ENCODE peak calls at places on chromosome 13, in four cellular contexts. O is psoas muscle, J is dorsolateral prefrontal cortex, U is A549. A is an unnamed sample.

GRCh38 chr13:84606616-84607015 is 724.3 kb upstream of the SLITRK1 start:
- DNase-seq in O (no peak), J (no peak), U (no peak), A (no peak)

GRCh38 chr13:44347905-44348304 is 25.7 kb upstream of the SERP2 start:
- DNase-seq in O (no peak), J (no peak), U (no peak), A (no peak)

GRCh38 chr13:44259045-44260042 is 114.3 kb upstream of the SERP2 start:
- DNase-seq in O (peak; percentile 41), J (no peak), U (peak; percentile 32), A (no peak)

GRCh38 chr13:75850915-75851314 is 214.8 kb downstream of the LMO7 start:
- DNase-seq in O (no peak), J (no peak), U (no peak), A (no peak)

GRCh38 chr13:41222259-41222852 is 28.0 kb upstream of the KBTBD7 start:
- DNase-seq in O (no peak), J (peak; percentile 30), U (peak; percentile 48), A (no peak)

GRCh38 chr13:65264066-65264465 is 1966.1 kb downstream of the PCDH9 start:
- DNase-seq in O (no peak), J (no peak), U (no peak), A (no peak)

GRCh38 chr13:66765559-66765958 is 464.6 kb downstream of the PCDH9 start:
- DNase-seq in O (no peak), J (no peak), U (no peak), A (no peak)

GRCh38 chr13:73406454-73406853 is 347.6 kb downstream of the KLF5 start:
- DNase-seq in O (no peak), J (no peak), U (no peak), A (no peak)

GRCh38 chr13:34128661-34129060 is 310.7 kb downstream of the RFC3 start:
- DNase-seq in O (no peak), J (no peak), U (no peak), A (no peak)

GRCh38 chr13:72839831-72840426 is 58.0 kb downstream of the PIBF1 start:
- DNase-seq in O (no peak), J (no peak), U (peak; percentile 60), A (peak; percentile 44)

GRCh38 chr13:109451726-109452125 is 334.7 kb downstream of the IRS2 start:
- DNase-seq in O (no peak), J (no peak), U (no peak), A (no peak)
- TF ChIP-seq CTCF in O (no peak), J (no peak), U (no peak), A (no peak)

GRCh38 chr13:112727581-112727980 is 37.7 kb downstream of the ATP11A start:
- DNase-seq in O (no peak), J (no peak), U (no peak), A (peak; percentile 52)
- H3K27ac ChIP-seq in O (peak overlapping the region; percentile 83), J (no peak overlapping the region), U (no peak overlapping the region), A (no peak overlapping the region)

GRCh38 chr13:91042870-91043269 is 304.6 kb upstream of the MIR17HG start:
- DNase-seq in O (no peak), J (no peak), U (no peak), A (no peak)

GRCh38 chr13:91046715-91047327 is 300.7 kb upstream of the MIR17HG start:
- DNase-seq in O (no peak), J (no peak), U (peak; percentile 5), A (no peak)

DNA sequence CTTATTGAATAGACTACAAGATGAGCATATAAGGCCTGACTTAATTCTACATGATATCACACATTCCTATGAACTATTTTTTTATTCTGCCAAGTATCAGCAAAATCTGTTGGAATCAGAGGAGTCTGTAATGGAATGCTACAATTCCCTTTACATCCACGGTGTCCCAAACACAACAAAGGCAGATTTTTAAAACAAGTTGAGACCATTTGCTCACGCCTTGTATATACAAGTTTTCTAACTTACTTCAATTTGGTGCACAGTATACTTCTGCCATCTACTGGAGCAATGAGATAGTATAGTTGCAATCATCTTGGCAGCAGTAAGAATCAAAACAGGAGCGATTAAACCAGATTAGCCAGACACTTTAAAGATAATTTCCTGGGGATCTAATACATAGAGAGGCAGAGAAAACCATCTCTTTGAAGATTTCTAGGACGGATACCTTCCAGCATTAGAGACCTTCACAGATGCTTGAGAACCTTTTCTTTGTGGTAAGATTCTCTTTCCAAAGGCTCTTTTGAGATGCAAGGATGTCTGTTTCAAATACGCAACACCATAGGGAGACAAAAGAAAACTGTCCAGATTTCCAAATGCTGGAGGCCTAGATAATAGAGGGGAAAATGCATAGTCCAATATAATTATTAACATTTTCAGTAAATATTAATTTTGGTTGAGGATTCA is 302.0 kb upstream of the MIR17HG start:
- DNase-seq in O (no peak), J (no peak), U (peak; percentile 22), A (no peak)
- TF ChIP-seq CTCF in O (no peak), J (peak; percentile 49), U (peak; percentile 50), A (no peak)

GRCh38 chr13:78701383-78701782 is 42.4 kb upstream of the OBI1 start:
- DNase-seq in O (no peak), J (no peak), U (no peak), A (no peak)

DNA sequence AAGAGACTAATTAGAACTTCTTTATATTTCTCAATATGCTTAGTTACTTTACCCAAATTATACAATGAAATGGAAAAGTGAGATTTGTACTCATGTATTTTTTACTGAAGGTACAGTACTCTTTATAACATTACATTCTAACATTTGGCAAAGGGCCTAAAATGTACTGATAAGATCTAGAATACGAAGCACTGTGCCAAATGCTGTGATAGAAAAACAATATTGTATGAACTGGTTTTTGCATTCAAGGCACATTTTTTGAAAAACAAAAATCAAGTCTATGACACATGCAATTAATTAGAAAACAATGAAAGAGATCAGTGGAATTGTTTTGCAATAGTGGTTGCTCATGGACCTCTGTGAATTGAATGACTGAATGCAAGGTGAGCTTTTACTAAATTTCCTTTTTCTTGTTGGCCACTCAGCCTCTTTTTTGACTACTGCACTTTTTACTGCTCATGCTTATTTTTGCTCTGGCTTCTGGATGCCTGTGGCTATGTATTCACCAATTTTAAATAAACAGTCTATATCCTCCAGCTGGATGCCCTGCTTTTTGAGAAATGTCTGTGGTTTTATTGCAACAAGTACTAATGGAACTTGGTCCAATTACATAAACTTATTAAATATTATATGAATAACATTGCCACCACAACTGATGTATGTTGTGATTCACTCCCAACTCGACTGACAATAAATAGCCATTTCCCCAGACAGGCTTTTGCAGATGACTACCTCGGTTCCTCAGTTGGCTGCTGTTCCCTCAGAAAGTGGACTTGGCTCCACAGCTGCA is 41.4 kb upstream of the OBI1 start:
- DNase-seq in O (no peak), J (no peak), U (no peak), A (no peak)
- H3K27ac ChIP-seq in O (no peak overlapping the region), J (no peak overlapping the region), U (no peak overlapping the region), A (no peak overlapping the region)

DNA sequence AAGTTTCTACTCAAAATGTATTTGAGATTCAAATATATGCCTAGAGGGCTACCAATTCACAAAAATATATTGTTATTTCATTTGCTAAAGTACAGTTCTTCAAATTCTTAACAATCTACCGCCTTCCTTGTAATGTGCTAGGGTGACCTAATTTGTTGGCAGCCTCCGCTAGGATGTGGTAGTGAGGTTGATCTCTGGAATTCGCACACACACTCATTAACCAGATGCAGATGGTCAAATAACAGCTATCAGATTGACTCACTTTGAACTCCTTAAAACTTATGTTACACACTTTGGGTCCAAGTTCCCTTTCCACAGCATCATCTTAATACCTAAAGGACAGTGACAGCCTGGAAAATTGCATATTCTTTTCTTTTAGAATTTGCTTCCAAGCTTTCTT is 367.3 kb downstream of the DCT start:
- DNase-seq in O (peak; percentile 16), J (no peak), U (peak; percentile 4), A (no peak)
- TF ChIP-seq CTCF in O (no peak), J (no peak), U (no peak), A (no peak)

GRCh38 chr13:79491715-79492114 is 10.8 kb downstream of the NDFIP2 start:
- DNase-seq in O (no peak), J (no peak), U (peak; percentile 56), A (no peak)
- H3K27ac ChIP-seq in O (no peak overlapping the region), J (peak overlapping the region; percentile 68), U (peak overlapping the region; percentile 41), A (no peak overlapping the region)

GRCh38 chr13:36450534-36450933 is 18.2 kb downstream of the CCNA1 start:
- DNase-seq in O (no peak), J (no peak), U (no peak), A (no peak)

GRCh38 chr13:36454962-36455361 is 22.7 kb downstream of the CCNA1 start:
- DNase-seq in O (no peak), J (no peak), U (no peak), A (no peak)

GRCh38 chr13:36453518-36453917 is 21.2 kb downstream of the CCNA1 start:
- DNase-seq in O (no peak), J (no peak), U (no peak), A (no peak)

GRCh38 chr13:36456577-36456976 is 24.3 kb downstream of the CCNA1 start:
- DNase-seq in O (no peak), J (no peak), U (no peak), A (no peak)

DNA sequence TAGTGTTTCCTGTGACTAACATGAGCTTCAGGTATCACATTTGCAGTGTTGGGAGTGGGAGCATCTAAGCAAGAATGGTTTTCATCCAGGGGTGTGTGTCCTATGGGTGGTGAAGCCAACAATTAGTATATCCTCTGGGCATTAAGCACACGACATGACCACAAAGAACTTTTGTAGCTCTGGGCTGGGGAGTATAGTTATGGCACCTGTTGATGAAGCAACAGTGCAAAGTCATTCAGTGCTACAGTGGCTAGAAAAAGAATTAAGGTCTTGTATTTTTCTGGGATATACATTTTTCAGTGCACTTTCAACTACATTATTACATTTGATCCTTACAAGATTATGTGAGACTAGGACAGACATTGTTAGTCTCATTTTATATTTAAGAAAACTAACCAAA is 21.8 kb downstream of the CCNA1 start:
- DNase-seq in O (no peak), J (no peak), U (no peak), A (no peak)
- TF ChIP-seq CTCF in O (no peak), J (no peak), U (no peak), A (no peak)